ENCODE peak calls at places on chromosome 22, in ten cellular contexts. One of them, this sample, is unnamed.
A peak's percentile ranks its signal among the peaks of the same experiment; 100 is the strongest.

GRCh38 chr22:33324228-33324627 is 266.0 kb upstream of the SYN3 start:
- DNase-seq in stimulated activated CD8-positive, alpha-beta memory T cell treated with anti-CD3 and anti-CD28 coated beads, Interleukin-15, amount 100 ng/mL, for 1 hour: no peak
- DNase-seq in stimulated activated CD4-positive, alpha-beta T cell treated with anti-CD3 and anti-CD28 coated beads, TNF-alpha, amount 100 ng/mL, for 1 hour: no peak
- DNase-seq in anterior cingulate cortex: no peak
- DNase-seq in EH: no peak
- DNase-seq in HCT116: no peak
- DNase-seq in activated CD4-positive, alpha-beta T cell treated with anti-CD3 and anti-CD28 coated beads, Interleukin-2, amount 50 U/mL, for 48 hours: no peak
- DNase-seq in NCI-H446: no peak
- DNase-seq in neural progenitor cell: no peak
- DNase-seq in iris pigment epithelial cell: no peak
- DNase-seq in this sample: no peak

GRCh38 chr22:39518124-39518786 is 2.1 kb upstream of the ATF4 start:
- DNase-seq in NCI-H446: no peak
- DNase-seq in EH: peak; percentile 25
- DNase-seq in iris pigment epithelial cell: peak; percentile 28
- DNase-seq in anterior cingulate cortex: no peak
- DNase-seq in stimulated activated CD4-positive, alpha-beta T cell treated with anti-CD3 and anti-CD28 coated beads, TNF-alpha, amount 100 ng/mL, for 1 hour: no peak
- DNase-seq in stimulated activated CD8-positive, alpha-beta memory T cell treated with anti-CD3 and anti-CD28 coated beads, Interleukin-15, amount 100 ng/mL, for 1 hour: no peak
- DNase-seq in neural progenitor cell: no peak
- DNase-seq in activated CD4-positive, alpha-beta T cell treated with anti-CD3 and anti-CD28 coated beads, Interleukin-2, amount 50 U/mL, for 48 hours: no peak
- DNase-seq in HCT116: no peak
- DNase-seq in this sample: no peak

GRCh38 chr22:24420072-24420976 is 7.1 kb upstream of the ADORA2A start:
- DNase-seq in neural progenitor cell: peak; percentile 87
- DNase-seq in iris pigment epithelial cell: no peak
- DNase-seq in activated CD4-positive, alpha-beta T cell treated with anti-CD3 and anti-CD28 coated beads, Interleukin-2, amount 50 U/mL, for 48 hours: no peak
- DNase-seq in NCI-H446: no peak
- DNase-seq in stimulated activated CD8-positive, alpha-beta memory T cell treated with anti-CD3 and anti-CD28 coated beads, Interleukin-15, amount 100 ng/mL, for 1 hour: no peak
- DNase-seq in HCT116: no peak
- DNase-seq in anterior cingulate cortex: no peak
- DNase-seq in stimulated activated CD4-positive, alpha-beta T cell treated with anti-CD3 and anti-CD28 coated beads, TNF-alpha, amount 100 ng/mL, for 1 hour: no peak
- DNase-seq in EH: no peak
- DNase-seq in this sample: no peak

GRCh38 chr22:19478466-19479357 is at the start of gene UFD1:
- DNase-seq in anterior cingulate cortex: peak; percentile 71
- DNase-seq in stimulated activated CD4-positive, alpha-beta T cell treated with anti-CD3 and anti-CD28 coated beads, TNF-alpha, amount 100 ng/mL, for 1 hour: peak; percentile 58
- DNase-seq in HCT116: no peak
- DNase-seq in NCI-H446: peak; percentile 89
- DNase-seq in EH: peak; percentile 81
- DNase-seq in iris pigment epithelial cell: peak; percentile 83
- DNase-seq in stimulated activated CD8-positive, alpha-beta memory T cell treated with anti-CD3 and anti-CD28 coated beads, Interleukin-15, amount 100 ng/mL, for 1 hour: peak; percentile 54
- DNase-seq in neural progenitor cell: peak; percentile 95
- DNase-seq in activated CD4-positive, alpha-beta T cell treated with anti-CD3 and anti-CD28 coated beads, Interleukin-2, amount 50 U/mL, for 48 hours: peak; percentile 83
- DNase-seq in this sample: peak; percentile 52

GRCh38 chr22:46830001-46830715 is 67.7 kb downstream of the TBC1D22A start:
- DNase-seq in NCI-H446: no peak
- DNase-seq in iris pigment epithelial cell: peak; percentile 57
- DNase-seq in HCT116: no peak
- DNase-seq in stimulated activated CD8-positive, alpha-beta memory T cell treated with anti-CD3 and anti-CD28 coated beads, Interleukin-15, amount 100 ng/mL, for 1 hour: no peak
- DNase-seq in activated CD4-positive, alpha-beta T cell treated with anti-CD3 and anti-CD28 coated beads, Interleukin-2, amount 50 U/mL, for 48 hours: no peak
- DNase-seq in stimulated activated CD4-positive, alpha-beta T cell treated with anti-CD3 and anti-CD28 coated beads, TNF-alpha, amount 100 ng/mL, for 1 hour: no peak
- DNase-seq in anterior cingulate cortex: peak; percentile 45
- DNase-seq in neural progenitor cell: no peak
- DNase-seq in EH: peak; percentile 78
- DNase-seq in this sample: no peak

GRCh38 chr22:11066458-11067285 is 4461.3 kb upstream of the OR11H1 start:
- DNase-seq in activated CD4-positive, alpha-beta T cell treated with anti-CD3 and anti-CD28 coated beads, Interleukin-2, amount 50 U/mL, for 48 hours: no peak
- DNase-seq in NCI-H446: no peak
- DNase-seq in stimulated activated CD4-positive, alpha-beta T cell treated with anti-CD3 and anti-CD28 coated beads, TNF-alpha, amount 100 ng/mL, for 1 hour: no peak
- DNase-seq in HCT116: no peak
- DNase-seq in EH: no peak
- DNase-seq in iris pigment epithelial cell: no peak
- DNase-seq in stimulated activated CD8-positive, alpha-beta memory T cell treated with anti-CD3 and anti-CD28 coated beads, Interleukin-15, amount 100 ng/mL, for 1 hour: no peak
- DNase-seq in anterior cingulate cortex: no peak
- DNase-seq in neural progenitor cell: no peak
- DNase-seq in this sample: no peak

GRCh38 chr22:26671317-26672059 is 14.1 kb downstream of the MIAT start:
- DNase-seq in NCI-H446: no peak
- DNase-seq in stimulated activated CD8-positive, alpha-beta memory T cell treated with anti-CD3 and anti-CD28 coated beads, Interleukin-15, amount 100 ng/mL, for 1 hour: peak; percentile 52
- DNase-seq in EH: no peak
- DNase-seq in activated CD4-positive, alpha-beta T cell treated with anti-CD3 and anti-CD28 coated beads, Interleukin-2, amount 50 U/mL, for 48 hours: peak; percentile 81
- DNase-seq in iris pigment epithelial cell: no peak
- DNase-seq in neural progenitor cell: no peak
- DNase-seq in anterior cingulate cortex: no peak
- DNase-seq in stimulated activated CD4-positive, alpha-beta T cell treated with anti-CD3 and anti-CD28 coated beads, TNF-alpha, amount 100 ng/mL, for 1 hour: peak; percentile 30
- DNase-seq in HCT116: no peak
- DNase-seq in this sample: peak; percentile 26

GRCh38 chr22:36415415-36416168 is 27.8 kb upstream of the MYH9 start:
- DNase-seq in iris pigment epithelial cell: no peak
- DNase-seq in HCT116: no peak
- DNase-seq in stimulated activated CD8-positive, alpha-beta memory T cell treated with anti-CD3 and anti-CD28 coated beads, Interleukin-15, amount 100 ng/mL, for 1 hour: no peak
- DNase-seq in NCI-H446: no peak
- DNase-seq in neural progenitor cell: no peak
- DNase-seq in EH: peak; percentile 56
- DNase-seq in stimulated activated CD4-positive, alpha-beta T cell treated with anti-CD3 and anti-CD28 coated beads, TNF-alpha, amount 100 ng/mL, for 1 hour: no peak
- DNase-seq in activated CD4-positive, alpha-beta T cell treated with anti-CD3 and anti-CD28 coated beads, Interleukin-2, amount 50 U/mL, for 48 hours: no peak
- DNase-seq in anterior cingulate cortex: no peak
- DNase-seq in this sample: no peak

GRCh38 chr22:23684561-23685031 is 6.2 kb upstream of the RGL4 start:
- DNase-seq in stimulated activated CD4-positive, alpha-beta T cell treated with anti-CD3 and anti-CD28 coated beads, TNF-alpha, amount 100 ng/mL, for 1 hour: no peak
- DNase-seq in EH: no peak
- DNase-seq in NCI-H446: no peak
- DNase-seq in activated CD4-positive, alpha-beta T cell treated with anti-CD3 and anti-CD28 coated beads, Interleukin-2, amount 50 U/mL, for 48 hours: no peak
- DNase-seq in anterior cingulate cortex: no peak
- DNase-seq in iris pigment epithelial cell: peak; percentile 6
- DNase-seq in stimulated activated CD8-positive, alpha-beta memory T cell treated with anti-CD3 and anti-CD28 coated beads, Interleukin-15, amount 100 ng/mL, for 1 hour: no peak
- DNase-seq in neural progenitor cell: no peak
- DNase-seq in HCT116: no peak
- DNase-seq in this sample: no peak

GRCh38 chr22:31247726-31248125 is 35.6 kb downstream of the LIMK2 start:
- DNase-seq in stimulated activated CD8-positive, alpha-beta memory T cell treated with anti-CD3 and anti-CD28 coated beads, Interleukin-15, amount 100 ng/mL, for 1 hour: no peak
- DNase-seq in iris pigment epithelial cell: no peak
- DNase-seq in NCI-H446: no peak
- DNase-seq in anterior cingulate cortex: no peak
- DNase-seq in EH: no peak
- DNase-seq in activated CD4-positive, alpha-beta T cell treated with anti-CD3 and anti-CD28 coated beads, Interleukin-2, amount 50 U/mL, for 48 hours: no peak
- DNase-seq in stimulated activated CD4-positive, alpha-beta T cell treated with anti-CD3 and anti-CD28 coated beads, TNF-alpha, amount 100 ng/mL, for 1 hour: no peak
- DNase-seq in HCT116: no peak
- DNase-seq in neural progenitor cell: peak; percentile 25
- DNase-seq in this sample: no peak

GRCh38 chr22:46369716-46370583 is 34.4 kb downstream of the TRMU start:
- DNase-seq in HCT116: no peak
- DNase-seq in NCI-H446: no peak
- DNase-seq in stimulated activated CD4-positive, alpha-beta T cell treated with anti-CD3 and anti-CD28 coated beads, TNF-alpha, amount 100 ng/mL, for 1 hour: no peak
- DNase-seq in EH: no peak
- DNase-seq in anterior cingulate cortex: no peak
- DNase-seq in activated CD4-positive, alpha-beta T cell treated with anti-CD3 and anti-CD28 coated beads, Interleukin-2, amount 50 U/mL, for 48 hours: no peak
- DNase-seq in iris pigment epithelial cell: no peak
- DNase-seq in neural progenitor cell: no peak
- DNase-seq in stimulated activated CD8-positive, alpha-beta memory T cell treated with anti-CD3 and anti-CD28 coated beads, Interleukin-15, amount 100 ng/mL, for 1 hour: no peak
- DNase-seq in this sample: no peak

GRCh38 chr22:29536411-29536810 is 17.1 kb downstream of the THOC5 start:
- DNase-seq in iris pigment epithelial cell: no peak
- DNase-seq in stimulated activated CD8-positive, alpha-beta memory T cell treated with anti-CD3 and anti-CD28 coated beads, Interleukin-15, amount 100 ng/mL, for 1 hour: no peak
- DNase-seq in activated CD4-positive, alpha-beta T cell treated with anti-CD3 and anti-CD28 coated beads, Interleukin-2, amount 50 U/mL, for 48 hours: no peak
- DNase-seq in EH: no peak
- DNase-seq in neural progenitor cell: no peak
- DNase-seq in NCI-H446: no peak
- DNase-seq in anterior cingulate cortex: no peak
- DNase-seq in HCT116: no peak
- DNase-seq in stimulated activated CD4-positive, alpha-beta T cell treated with anti-CD3 and anti-CD28 coated beads, TNF-alpha, amount 100 ng/mL, for 1 hour: no peak
- DNase-seq in this sample: no peak

GRCh38 chr22:20548806-20549205 is 41.4 kb downstream of the MED15 start:
- DNase-seq in HCT116: no peak
- DNase-seq in anterior cingulate cortex: no peak
- DNase-seq in iris pigment epithelial cell: no peak
- DNase-seq in neural progenitor cell: no peak
- DNase-seq in stimulated activated CD8-positive, alpha-beta memory T cell treated with anti-CD3 and anti-CD28 coated beads, Interleukin-15, amount 100 ng/mL, for 1 hour: no peak
- DNase-seq in EH: no peak
- DNase-seq in activated CD4-positive, alpha-beta T cell treated with anti-CD3 and anti-CD28 coated beads, Interleukin-2, amount 50 U/mL, for 48 hours: no peak
- DNase-seq in stimulated activated CD4-positive, alpha-beta T cell treated with anti-CD3 and anti-CD28 coated beads, TNF-alpha, amount 100 ng/mL, for 1 hour: no peak
- DNase-seq in NCI-H446: no peak
- DNase-seq in this sample: no peak

GRCh38 chr22:34105461-34106062 is 185.3 kb upstream of the LARGE1 start:
- DNase-seq in EH: no peak
- DNase-seq in iris pigment epithelial cell: peak; percentile 3
- DNase-seq in HCT116: no peak
- DNase-seq in NCI-H446: no peak
- DNase-seq in activated CD4-positive, alpha-beta T cell treated with anti-CD3 and anti-CD28 coated beads, Interleukin-2, amount 50 U/mL, for 48 hours: peak; percentile 51
- DNase-seq in stimulated activated CD4-positive, alpha-beta T cell treated with anti-CD3 and anti-CD28 coated beads, TNF-alpha, amount 100 ng/mL, for 1 hour: no peak
- DNase-seq in anterior cingulate cortex: peak; percentile 51
- DNase-seq in stimulated activated CD8-positive, alpha-beta memory T cell treated with anti-CD3 and anti-CD28 coated beads, Interleukin-15, amount 100 ng/mL, for 1 hour: no peak
- DNase-seq in neural progenitor cell: peak; percentile 79
- DNase-seq in this sample: no peak

GRCh38 chr22:39994566-39995345 is at the start of gene FAM83F:
- DNase-seq in neural progenitor cell: peak; percentile 78
- DNase-seq in iris pigment epithelial cell: no peak
- DNase-seq in activated CD4-positive, alpha-beta T cell treated with anti-CD3 and anti-CD28 coated beads, Interleukin-2, amount 50 U/mL, for 48 hours: peak; percentile 25
- DNase-seq in NCI-H446: no peak
- DNase-seq in HCT116: peak; percentile 24
- DNase-seq in EH: no peak
- DNase-seq in stimulated activated CD8-positive, alpha-beta memory T cell treated with anti-CD3 and anti-CD28 coated beads, Interleukin-15, amount 100 ng/mL, for 1 hour: no peak
- DNase-seq in stimulated activated CD4-positive, alpha-beta T cell treated with anti-CD3 and anti-CD28 coated beads, TNF-alpha, amount 100 ng/mL, for 1 hour: peak; percentile 28
- DNase-seq in anterior cingulate cortex: no peak
- DNase-seq in this sample: peak; percentile 19

GRCh38 chr22:40029189-40029890 is 34.6 kb downstream of the FAM83F start:
- DNase-seq in neural progenitor cell: peak; percentile 1
- DNase-seq in anterior cingulate cortex: no peak
- DNase-seq in activated CD4-positive, alpha-beta T cell treated with anti-CD3 and anti-CD28 coated beads, Interleukin-2, amount 50 U/mL, for 48 hours: no peak
- DNase-seq in stimulated activated CD8-positive, alpha-beta memory T cell treated with anti-CD3 and anti-CD28 coated beads, Interleukin-15, amount 100 ng/mL, for 1 hour: no peak
- DNase-seq in HCT116: no peak
- DNase-seq in NCI-H446: no peak
- DNase-seq in stimulated activated CD4-positive, alpha-beta T cell treated with anti-CD3 and anti-CD28 coated beads, TNF-alpha, amount 100 ng/mL, for 1 hour: no peak
- DNase-seq in iris pigment epithelial cell: no peak
- DNase-seq in EH: no peak
- DNase-seq in this sample: no peak

GRCh38 chr22:38397189-38398097 is 57.6 kb downstream of the KCNJ4 start:
- DNase-seq in iris pigment epithelial cell: peak; percentile 26
- DNase-seq in NCI-H446: no peak
- DNase-seq in neural progenitor cell: peak; percentile 87
- DNase-seq in stimulated activated CD4-positive, alpha-beta T cell treated with anti-CD3 and anti-CD28 coated beads, TNF-alpha, amount 100 ng/mL, for 1 hour: no peak
- DNase-seq in stimulated activated CD8-positive, alpha-beta memory T cell treated with anti-CD3 and anti-CD28 coated beads, Interleukin-15, amount 100 ng/mL, for 1 hour: no peak
- DNase-seq in HCT116: no peak
- DNase-seq in anterior cingulate cortex: no peak
- DNase-seq in EH: peak; percentile 32
- DNase-seq in activated CD4-positive, alpha-beta T cell treated with anti-CD3 and anti-CD28 coated beads, Interleukin-2, amount 50 U/mL, for 48 hours: peak; percentile 30
- DNase-seq in this sample: no peak

GRCh38 chr22:27918351-27919221 is 470 bp downstream of the PITPNB start:
- DNase-seq in activated CD4-positive, alpha-beta T cell treated with anti-CD3 and anti-CD28 coated beads, Interleukin-2, amount 50 U/mL, for 48 hours: peak; percentile 74
- DNase-seq in stimulated activated CD4-positive, alpha-beta T cell treated with anti-CD3 and anti-CD28 coated beads, TNF-alpha, amount 100 ng/mL, for 1 hour: peak; percentile 44
- DNase-seq in neural progenitor cell: peak; percentile 80
- DNase-seq in iris pigment epithelial cell: peak; percentile 53
- DNase-seq in EH: peak; percentile 62
- DNase-seq in anterior cingulate cortex: no peak
- DNase-seq in HCT116: no peak
- DNase-seq in stimulated activated CD8-positive, alpha-beta memory T cell treated with anti-CD3 and anti-CD28 coated beads, Interleukin-15, amount 100 ng/mL, for 1 hour: peak; percentile 14
- DNase-seq in NCI-H446: peak; percentile 28
- DNase-seq in this sample: peak; percentile 22

GRCh38 chr22:29979645-29980303 is 96.8 kb downstream of the MTMR3 start:
- DNase-seq in iris pigment epithelial cell: no peak
- DNase-seq in anterior cingulate cortex: no peak
- DNase-seq in stimulated activated CD4-positive, alpha-beta T cell treated with anti-CD3 and anti-CD28 coated beads, TNF-alpha, amount 100 ng/mL, for 1 hour: no peak
- DNase-seq in EH: peak; percentile 76
- DNase-seq in NCI-H446: no peak
- DNase-seq in HCT116: no peak
- DNase-seq in activated CD4-positive, alpha-beta T cell treated with anti-CD3 and anti-CD28 coated beads, Interleukin-2, amount 50 U/mL, for 48 hours: no peak
- DNase-seq in stimulated activated CD8-positive, alpha-beta memory T cell treated with anti-CD3 and anti-CD28 coated beads, Interleukin-15, amount 100 ng/mL, for 1 hour: no peak
- DNase-seq in neural progenitor cell: no peak
- DNase-seq in this sample: no peak

GRCh38 chr22:49540084-49540483 is 287.6 kb downstream of the BRD1 start:
- DNase-seq in stimulated activated CD4-positive, alpha-beta T cell treated with anti-CD3 and anti-CD28 coated beads, TNF-alpha, amount 100 ng/mL, for 1 hour: no peak
- DNase-seq in activated CD4-positive, alpha-beta T cell treated with anti-CD3 and anti-CD28 coated beads, Interleukin-2, amount 50 U/mL, for 48 hours: no peak
- DNase-seq in iris pigment epithelial cell: no peak
- DNase-seq in stimulated activated CD8-positive, alpha-beta memory T cell treated with anti-CD3 and anti-CD28 coated beads, Interleukin-15, amount 100 ng/mL, for 1 hour: no peak
- DNase-seq in NCI-H446: no peak
- DNase-seq in HCT116: no peak
- DNase-seq in anterior cingulate cortex: no peak
- DNase-seq in neural progenitor cell: no peak
- DNase-seq in EH: no peak
- DNase-seq in this sample: no peak

GRCh38 chr22:31346255-31346732 is at the start of gene PATZ1:
- DNase-seq in stimulated activated CD4-positive, alpha-beta T cell treated with anti-CD3 and anti-CD28 coated beads, TNF-alpha, amount 100 ng/mL, for 1 hour: peak; percentile 49
- DNase-seq in stimulated activated CD8-positive, alpha-beta memory T cell treated with anti-CD3 and anti-CD28 coated beads, Interleukin-15, amount 100 ng/mL, for 1 hour: peak; percentile 49
- DNase-seq in anterior cingulate cortex: peak; percentile 69
- DNase-seq in neural progenitor cell: no peak
- DNase-seq in NCI-H446: peak; percentile 74
- DNase-seq in activated CD4-positive, alpha-beta T cell treated with anti-CD3 and anti-CD28 coated beads, Interleukin-2, amount 50 U/mL, for 48 hours: peak; percentile 76
- DNase-seq in EH: peak; percentile 78
- DNase-seq in HCT116: peak; percentile 51
- DNase-seq in iris pigment epithelial cell: peak; percentile 71
- DNase-seq in this sample: peak; percentile 66

GRCh38 chr22:43287441-43287840 is 55.7 kb downstream of the SCUBE1 start:
- DNase-seq in anterior cingulate cortex: no peak
- DNase-seq in stimulated activated CD4-positive, alpha-beta T cell treated with anti-CD3 and anti-CD28 coated beads, TNF-alpha, amount 100 ng/mL, for 1 hour: no peak
- DNase-seq in neural progenitor cell: no peak
- DNase-seq in HCT116: no peak
- DNase-seq in NCI-H446: no peak
- DNase-seq in EH: no peak
- DNase-seq in activated CD4-positive, alpha-beta T cell treated with anti-CD3 and anti-CD28 coated beads, Interleukin-2, amount 50 U/mL, for 48 hours: no peak
- DNase-seq in iris pigment epithelial cell: no peak
- DNase-seq in stimulated activated CD8-positive, alpha-beta memory T cell treated with anti-CD3 and anti-CD28 coated beads, Interleukin-15, amount 100 ng/mL, for 1 hour: no peak
- DNase-seq in this sample: no peak

GRCh38 chr22:19130959-19131684 is at the start of gene TSSK2:
- DNase-seq in stimulated activated CD4-positive, alpha-beta T cell treated with anti-CD3 and anti-CD28 coated beads, TNF-alpha, amount 100 ng/mL, for 1 hour: no peak
- DNase-seq in EH: no peak
- DNase-seq in stimulated activated CD8-positive, alpha-beta memory T cell treated with anti-CD3 and anti-CD28 coated beads, Interleukin-15, amount 100 ng/mL, for 1 hour: no peak
- DNase-seq in neural progenitor cell: no peak
- DNase-seq in activated CD4-positive, alpha-beta T cell treated with anti-CD3 and anti-CD28 coated beads, Interleukin-2, amount 50 U/mL, for 48 hours: no peak
- DNase-seq in iris pigment epithelial cell: no peak
- DNase-seq in HCT116: no peak
- DNase-seq in NCI-H446: no peak
- DNase-seq in anterior cingulate cortex: no peak
- DNase-seq in this sample: no peak

GRCh38 chr22:26174280-26174679 is 5.0 kb downstream of the SEZ6L start:
- DNase-seq in iris pigment epithelial cell: no peak
- DNase-seq in HCT116: no peak
- DNase-seq in activated CD4-positive, alpha-beta T cell treated with anti-CD3 and anti-CD28 coated beads, Interleukin-2, amount 50 U/mL, for 48 hours: no peak
- DNase-seq in stimulated activated CD8-positive, alpha-beta memory T cell treated with anti-CD3 and anti-CD28 coated beads, Interleukin-15, amount 100 ng/mL, for 1 hour: no peak
- DNase-seq in EH: peak; percentile 25
- DNase-seq in anterior cingulate cortex: peak; percentile 60
- DNase-seq in NCI-H446: no peak
- DNase-seq in neural progenitor cell: peak; percentile 74
- DNase-seq in stimulated activated CD4-positive, alpha-beta T cell treated with anti-CD3 and anti-CD28 coated beads, TNF-alpha, amount 100 ng/mL, for 1 hour: no peak
- DNase-seq in this sample: no peak

GRCh38 chr22:50216161-50216683 is 15.4 kb downstream of the SELENOO start:
- DNase-seq in NCI-H446: no peak
- DNase-seq in activated CD4-positive, alpha-beta T cell treated with anti-CD3 and anti-CD28 coated beads, Interleukin-2, amount 50 U/mL, for 48 hours: no peak
- DNase-seq in HCT116: no peak
- DNase-seq in EH: no peak
- DNase-seq in stimulated activated CD4-positive, alpha-beta T cell treated with anti-CD3 and anti-CD28 coated beads, TNF-alpha, amount 100 ng/mL, for 1 hour: no peak
- DNase-seq in neural progenitor cell: no peak
- DNase-seq in anterior cingulate cortex: no peak
- DNase-seq in iris pigment epithelial cell: no peak
- DNase-seq in stimulated activated CD8-positive, alpha-beta memory T cell treated with anti-CD3 and anti-CD28 coated beads, Interleukin-15, amount 100 ng/mL, for 1 hour: no peak
- DNase-seq in this sample: no peak

GRCh38 chr22:38879102-38879729 is 7.2 kb upstream of the CBX6 start:
- DNase-seq in HCT116: no peak
- DNase-seq in NCI-H446: no peak
- DNase-seq in EH: peak; percentile 11
- DNase-seq in iris pigment epithelial cell: no peak
- DNase-seq in activated CD4-positive, alpha-beta T cell treated with anti-CD3 and anti-CD28 coated beads, Interleukin-2, amount 50 U/mL, for 48 hours: no peak
- DNase-seq in stimulated activated CD4-positive, alpha-beta T cell treated with anti-CD3 and anti-CD28 coated beads, TNF-alpha, amount 100 ng/mL, for 1 hour: no peak
- DNase-seq in neural progenitor cell: no peak
- DNase-seq in stimulated activated CD8-positive, alpha-beta memory T cell treated with anti-CD3 and anti-CD28 coated beads, Interleukin-15, amount 100 ng/mL, for 1 hour: no peak
- DNase-seq in anterior cingulate cortex: no peak
- DNase-seq in this sample: no peak

GRCh38 chr22:37169947-37170688 is 17.9 kb downstream of the C1QTNF6 start:
- DNase-seq in neural progenitor cell: no peak
- DNase-seq in stimulated activated CD4-positive, alpha-beta T cell treated with anti-CD3 and anti-CD28 coated beads, TNF-alpha, amount 100 ng/mL, for 1 hour: no peak
- DNase-seq in iris pigment epithelial cell: no peak
- DNase-seq in EH: no peak
- DNase-seq in NCI-H446: no peak
- DNase-seq in anterior cingulate cortex: no peak
- DNase-seq in HCT116: no peak
- DNase-seq in stimulated activated CD8-positive, alpha-beta memory T cell treated with anti-CD3 and anti-CD28 coated beads, Interleukin-15, amount 100 ng/mL, for 1 hour: no peak
- DNase-seq in activated CD4-positive, alpha-beta T cell treated with anti-CD3 and anti-CD28 coated beads, Interleukin-2, amount 50 U/mL, for 48 hours: no peak
- DNase-seq in this sample: no peak

GRCh38 chr22:41968601-41969000 is 642 bp upstream of the SEPTIN3 start:
- DNase-seq in stimulated activated CD4-positive, alpha-beta T cell treated with anti-CD3 and anti-CD28 coated beads, TNF-alpha, amount 100 ng/mL, for 1 hour: no peak
- DNase-seq in stimulated activated CD8-positive, alpha-beta memory T cell treated with anti-CD3 and anti-CD28 coated beads, Interleukin-15, amount 100 ng/mL, for 1 hour: no peak
- DNase-seq in HCT116: no peak
- DNase-seq in activated CD4-positive, alpha-beta T cell treated with anti-CD3 and anti-CD28 coated beads, Interleukin-2, amount 50 U/mL, for 48 hours: no peak
- DNase-seq in neural progenitor cell: no peak
- DNase-seq in anterior cingulate cortex: no peak
- DNase-seq in NCI-H446: no peak
- DNase-seq in iris pigment epithelial cell: peak; percentile 6
- DNase-seq in EH: no peak
- DNase-seq in this sample: no peak

This sample was measured in activated naive CD8-positive, alpha-beta T cell treated with anti-CD3 and anti-CD28 coated beads, Interleukin-2, amount 50 U/mL, for 16 hours.